ENCODE peak calls at places on chromosomes 12 and 14, in seven cellular contexts. Z is fibroblast of mammary gland, S is astrocyte, L is endodermal cell, N is endothelial cell of umbilical vein, A is epithelial cell of esophagus, D is B cell. E is an unnamed sample.

GRCh38 chr12:103373088-103373523 is 122.7 kb downstream of the C12orf42 start:
- DNase-seq in Z (no peak), S (no peak), L (no peak), N (no peak), A (no peak), D (no peak), E (no peak)

GRCh38 chr14:50343424-50343823 is 31.3 kb downstream of the DMAC2L start:
- DNase-seq in Z (no peak), S (no peak), L (no peak), N (no peak), A (no peak), D (no peak), E (no peak)

GRCh38 chr12:12901158-12901791 is 9.9 kb downstream of the GPRC5A start:
- DNase-seq in Z (peak; percentile 99), S (peak; percentile 97), L (peak; percentile 58), N (peak; percentile 71), A (peak; percentile 98), D (no peak), E (peak; percentile 31)

GRCh38 chr12:6052940-6053329 is 71.5 kb downstream of the VWF start:
- DNase-seq in Z (peak; percentile 17), S (peak; percentile 67), L (no peak), N (peak; percentile 51), A (no peak), D (no peak), E (no peak)

GRCh38 chr12:16950041-16950677 is 344.2 kb upstream of the LMO3 start:
- DNase-seq in Z (no peak), S (no peak), L (peak; percentile 71), N (no peak), A (no peak), D (no peak), E (no peak)

GRCh38 chr12:27096420-27096819 is 14.0 kb upstream of the C12orf71 start:
- DNase-seq in Z (no peak), S (no peak), L (no peak), N (no peak), A (peak; percentile 47), D (no peak), E (no peak)

GRCh38 chr12:113092478-113093408 is 36.2 kb downstream of the DTX1 start:
- DNase-seq in Z (no peak), S (no peak), L (peak; percentile 97), N (no peak), A (peak; percentile 37), D (peak; percentile 57), E (no peak)

GRCh38 chr14:98466807-98467206 is 805.2 kb downstream of the BCL11B start:
- DNase-seq in Z (no peak), S (peak; percentile 60), L (no peak), N (no peak), A (peak; percentile 81), D (no peak), E (no peak)

GRCh38 chr14:23147676-23148075 is 28.6 kb upstream of the CEBPE start:
- DNase-seq in Z (peak; percentile 70), S (peak; percentile 37), L (no peak), N (peak; percentile 39), A (peak; percentile 86), D (no peak), E (no peak)

GRCh38 chr14:55133416-55133815 is 4.4 kb downstream of the LGALS3 start:
- DNase-seq in Z (peak; percentile 74), S (no peak), L (no peak), N (peak; percentile 49), A (peak; percentile 34), D (no peak), E (no peak)
- TF ChIP-seq CTCF in Z (peak; percentile 55), S (peak; percentile 28), L (peak; percentile 52), N (peak; percentile 38), A (peak; percentile 40), D (no peak), E (peak; percentile 17)

GRCh38 chr14:59632381-59632780 is 55.8 kb upstream of the CCDC175 start:
- DNase-seq in Z (peak; percentile 35), S (peak; percentile 3), L (peak; percentile 86), N (peak; percentile 24), A (peak; percentile 57), D (no peak), E (peak; percentile 55)

GRCh38 chr14:59630281-59630963 is 53.8 kb upstream of the CCDC175 start:
- DNase-seq in Z (peak; percentile 3), S (peak; percentile 6), L (peak; percentile 75), N (no peak), A (peak; percentile 22), D (no peak), E (peak; percentile 7)

GRCh38 chr14:59629384-59630158 is 53.0 kb upstream of the CCDC175 start:
- DNase-seq in Z (no peak), S (no peak), L (no peak), N (no peak), A (no peak), D (no peak), E (no peak)

GRCh38 chr14:59634617-59635016 is 58.0 kb upstream of the CCDC175 start:
- DNase-seq in Z (no peak), S (no peak), L (no peak), N (no peak), A (peak; percentile 61), D (no peak), E (no peak)

GRCh38 chr14:59631237-59631636 is 54.6 kb upstream of the CCDC175 start:
- DNase-seq in Z (peak; percentile 11), S (no peak), L (peak; percentile 78), N (no peak), A (no peak), D (no peak), E (peak; percentile 2)
- TF ChIP-seq CTCF in Z (peak; percentile 39), S (no peak), L (peak; percentile 74), N (no peak), A (peak; percentile 22), D (no peak), E (no peak)

GRCh38 chr14:74697543-74697942 is 15.3 kb downstream of the AREL1 start:
- DNase-seq in Z (peak; percentile 92), S (peak; percentile 91), L (no peak), N (no peak), A (peak; percentile 62), D (no peak), E (no peak)

GRCh38 chr14:74698894-74699293 is 14.0 kb downstream of the AREL1 start:
- DNase-seq in Z (no peak), S (no peak), L (no peak), N (no peak), A (peak; percentile 91), D (no peak), E (no peak)

GRCh38 chr14:74695406-74695805 is 17.5 kb downstream of the AREL1 start:
- DNase-seq in Z (no peak), S (no peak), L (no peak), N (no peak), A (no peak), D (no peak), E (no peak)

GRCh38 chr14:74698471-74698870 is 14.4 kb downstream of the AREL1 start:
- DNase-seq in Z (no peak), S (no peak), L (no peak), N (no peak), A (peak; percentile 44), D (no peak), E (no peak)

DNA sequence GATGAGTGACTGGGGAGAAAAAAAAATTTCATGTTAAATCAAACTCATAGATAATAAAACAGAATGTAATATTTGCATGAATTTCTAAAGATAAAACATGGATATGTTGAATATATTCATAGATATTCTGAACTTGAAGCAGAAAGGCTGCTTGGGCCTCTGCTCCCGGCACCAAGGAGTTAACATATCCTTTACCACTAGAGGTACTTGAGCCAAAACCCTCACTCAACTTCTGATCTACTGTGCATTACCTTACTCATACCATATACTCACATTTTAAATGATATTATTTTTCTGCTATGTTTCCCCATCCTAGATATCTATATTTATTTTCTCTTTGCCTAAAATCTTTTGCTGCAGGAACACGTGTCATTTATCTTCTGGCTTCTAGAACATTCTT is 14.9 kb downstream of the AREL1 start:
- DNase-seq in Z (no peak), S (no peak), L (no peak), N (no peak), A (no peak), D (no peak), E (no peak)
- TF ChIP-seq CTCF in Z (no peak), S (peak; percentile 7), L (peak; percentile 52), N (no peak), A (no peak), D (no peak), E (no peak)

GRCh38 chr14:102320671-102321455 is 1.3 kb downstream of the ZNF839 start:
- DNase-seq in Z (no peak), S (no peak), L (no peak), N (no peak), A (no peak), D (no peak), E (no peak)

GRCh38 chr14:102321456-102322101 is 2.0 kb downstream of the ZNF839 start:
- DNase-seq in Z (no peak), S (no peak), L (no peak), N (no peak), A (no peak), D (no peak), E (no peak)

GRCh38 chr14:102320033-102320660 is 601 bp downstream of the ZNF839 start:
- DNase-seq in Z (peak; percentile 58), S (peak; percentile 52), L (peak; percentile 72), N (peak; percentile 57), A (peak; percentile 45), D (peak; percentile 57), E (peak; percentile 49)

GRCh38 chr14:102325791-102326345 is 6.3 kb downstream of the ZNF839 start:
- DNase-seq in Z (no peak), S (no peak), L (no peak), N (no peak), A (no peak), D (no peak), E (no peak)

GRCh38 chr14:102323102-102323501 is 3.6 kb downstream of the ZNF839 start:
- DNase-seq in Z (peak; percentile 90), S (peak; percentile 52), L (peak; percentile 84), N (peak; percentile 71), A (peak; percentile 84), D (no peak), E (peak; percentile 56)
- TF ChIP-seq CTCF in Z (peak; percentile 74), S (peak; percentile 75), L (peak; percentile 78), N (peak; percentile 79), A (peak; percentile 86), D (peak; percentile 41), E (peak; percentile 58)

E was measured in activated CD8-positive, alpha-beta T cell treated with anti-CD3 and anti-CD28 coated beads for 36 hours.